ENCODE peak calls at places on chromosome 7, in eight cellular contexts. J, V, D, U, G, M, K and B are unnamed samples. For H3K4me1, the result is how much of the 10 kb centered on the place peaks cover.

GRCh38 chr7:98394377-98394836 is 6.5 kb downstream of the BAIAP2L1 start:
- DNase-seq in M (no peak), G (no peak), J (no peak), V (no peak), D (no peak), K (no peak), U (no peak), B (no peak)

GRCh38 chr7:43038229-43038628 is 74.2 kb upstream of the HECW1 start:
- DNase-seq in M (no peak), J (no peak), V (no peak), G (no peak), U (no peak), D (no peak), K (no peak), B (no peak)

GRCh38 chr7:27277628-27278027 is 35.0 kb downstream of the EVX1 start:
- DNase-seq in V (no peak), M (peak), U (no peak), K (no peak), G (no peak), J (peak), D (no peak), B (no peak)

GRCh38 chr7:158586499-158587191 is 978 bp downstream of the PTPRN2 start:
- DNase-seq in K (no peak), U (no peak), J (no peak), V (no peak), D (no peak), M (no peak), G (no peak), B (no peak)

GRCh38 chr7:37230221-37230620 is 218.4 kb downstream of the ELMO1 start:
- DNase-seq in V (no peak), U (no peak), D (no peak), J (no peak), K (no peak), M (no peak), G (no peak), B (no peak)

GRCh38 chr7:121160150-121161008 is 168.4 kb upstream of the WNT16 start:
- DNase-seq in V (no peak), U (no peak), G (no peak), D (no peak), K (no peak), M (no peak), J (no peak), B (no peak)

GRCh38 chr7:94297397-94297838 is 97.3 kb upstream of the COL1A2 start:
- DNase-seq in V (no peak), U (no peak), M (peak), G (no peak), K (peak), D (no peak), J (no peak), B (peak)

GRCh38 chr7:99143853-99144672 is at the start of gene SMURF1:
- DNase-seq in M (peak), U (peak), G (peak), D (peak), K (peak), J (peak), V (peak), B (peak)

GRCh38 chr7:22671177-22671879 is 55.7 kb upstream of the IL6 start:
- DNase-seq in K (no peak), M (no peak), D (no peak), V (no peak), J (no peak), G (no peak), U (peak), B (no peak)

GRCh38 chr7:116122972-116123595 is 87.3 kb upstream of the TES start:
- DNase-seq in J (peak), V (peak), K (no peak), D (no peak), M (no peak), G (no peak), U (peak), B (no peak)

GRCh38 chr7:129986600-129986999 is 33.8 kb upstream of the UBE2H start:
- DNase-seq in G (no peak), J (no peak), U (no peak), V (no peak), M (no peak), K (no peak), D (no peak), B (no peak)

GRCh38 chr7:47988496-47989386 is 9.3 kb upstream of the HUS1 start:
- DNase-seq in D (no peak), J (peak), M (no peak), K (no peak), U (no peak), V (no peak), G (no peak), B (no peak)

GRCh38 chr7:15402436-15403136 is 159.2 kb downstream of the AGMO start:
- DNase-seq in U (no peak), J (no peak), G (no peak), D (no peak), M (no peak), V (no peak), K (no peak), B (no peak)

GRCh38 chr7:112452102-112452888 is 2.0 kb downstream of the IFRD1 start:
- DNase-seq in M (peak), V (peak), D (no peak), J (peak), U (peak), G (no peak), K (peak), B (peak)

GRCh38 chr7:96486681-96487080 is 164.8 kb upstream of the SLC25A13 start:
- DNase-seq in K (no peak), D (no peak), M (no peak), U (no peak), J (no peak), G (no peak), V (no peak), B (no peak)

GRCh38 chr7:50608196-50608906 is 43.1 kb upstream of the DDC start:
- DNase-seq in D (no peak), M (no peak), K (no peak), G (no peak), V (peak), U (no peak), J (no peak), B (no peak)

GRCh38 chr7:18610331-18610948 is 114.9 kb downstream of the HDAC9 start:
- DNase-seq in G (no peak), M (no peak), V (no peak), U (peak), J (peak), D (no peak), K (no peak), B (no peak)

GRCh38 chr7:44289341-44290249 is 35.8 kb downstream of the CAMK2B start:
- DNase-seq in K (peak), J (no peak), M (peak), D (peak), U (no peak), G (no peak), V (no peak), B (peak)

GRCh38 chr7:17043012-17043877 is 161.5 kb upstream of the AGR3 start:
- DNase-seq in J (no peak), D (no peak), V (no peak), U (peak), K (no peak), M (no peak), G (no peak), B (no peak)

GRCh38 chr7:149790146-149790548 is 16.8 kb upstream of the ZNF467 start:
- DNase-seq in U (peak), G (peak), J (no peak), V (peak), K (no peak), M (peak), D (no peak), B (peak)

GRCh38 chr7:134795231-134795630 is 15.8 kb downstream of the CALD1 start:
- DNase-seq in K (no peak), U (peak), D (no peak), V (no peak), J (no peak), M (no peak), G (no peak), B (no peak)

GRCh38 chr7:90383422-90383821 is 19.8 kb upstream of the CLDN12 start:
- DNase-seq in G (no peak), J (no peak), D (no peak), M (no peak), V (no peak), K (no peak), U (peak), B (no peak)

GRCh38 chr7:70595741-70596574 is 536.0 kb upstream of the GALNT17 start:
- DNase-seq in G (no peak), V (no peak), U (no peak), D (peak), M (peak), J (no peak), K (no peak), B (no peak)

GRCh38 chr7:132609906-132610520 is 33.7 kb upstream of the PLXNA4 start:
- DNase-seq in U (no peak), V (no peak), J (no peak), G (no peak), M (no peak), K (no peak), D (no peak), B (no peak)

GRCh38 chr7:30740417-30741181 is 11.3 kb upstream of the INMT start:
- DNase-seq in D (peak), M (peak), U (peak), K (no peak), J (peak), G (peak), V (peak), B (peak)

GRCh38 chr7:81209059-81209458 is 290.2 kb upstream of the SEMA3C start:
- DNase-seq in U (no peak), V (no peak), M (no peak), D (no peak), K (no peak), G (no peak), J (no peak), B (no peak)

GRCh38 chr7:42400961-42401360 is 164.0 kb upstream of the GLI3 start:
- DNase-seq in D (no peak), M (no peak), J (no peak), V (no peak), K (no peak), G (no peak), U (no peak), B (no peak)

GRCh38 chr7:5630670-5631069 is 150.8 kb downstream of the RNF216 start:
- DNase-seq in D (no peak), J (no peak), U (no peak), G (peak), V (peak), M (no peak), K (no peak), B (no peak)

GRCh38 chr7:65554-65953 is 126.8 kb upstream of the FAM20C start:
- DNase-seq in K (no peak), G (no peak), M (no peak), D (no peak), J (no peak), V (no peak), U (no peak), B (no peak)

GRCh38 chr7:106609416-106609815 is 51.5 kb downstream of the CCDC71L start:
- DNase-seq in V (no peak), K (no peak), M (no peak), G (no peak), D (no peak), J (no peak), U (peak), B (no peak)

GRCh38 chr7:77685219-77685618 is 11.0 kb upstream of the RSBN1L start:
- DNase-seq in K (no peak), J (peak), D (no peak), V (no peak), U (no peak), M (peak), G (no peak), B (no peak)
- H3K27ac ChIP-seq in K (peak), J (no peak), D (peak), V (no peak), U (no peak), M (peak), G (no peak), B (peak)

GRCh38 chr7:140734096-140734495 is 37.6 kb downstream of the NDUFB2 start:
- DNase-seq in K (no peak), D (no peak), M (no peak), V (no peak), J (no peak), G (no peak), U (no peak), B (no peak)

GRCh38 chr7:140732436-140732835 is 35.9 kb downstream of the NDUFB2 start:
- DNase-seq in G (no peak), M (no peak), V (no peak), J (no peak), K (no peak), U (no peak), D (no peak), B (no peak)

GRCh38 chr7:140738280-140738679 is 41.8 kb downstream of the NDUFB2 start:
- DNase-seq in U (no peak), M (no peak), G (no peak), D (no peak), J (no peak), V (no peak), K (no peak), B (no peak)

GRCh38 chr7:140734729-140735128 is 38.2 kb downstream of the NDUFB2 start:
- DNase-seq in G (no peak), K (no peak), M (no peak), J (no peak), U (no peak), V (no peak), D (no peak), B (no peak)
- H3K4me1 ChIP-seq in G (under half), K (under half), M (under half), J (under half), U (under half), V (under half), D (under half), B (under half)

DNA sequence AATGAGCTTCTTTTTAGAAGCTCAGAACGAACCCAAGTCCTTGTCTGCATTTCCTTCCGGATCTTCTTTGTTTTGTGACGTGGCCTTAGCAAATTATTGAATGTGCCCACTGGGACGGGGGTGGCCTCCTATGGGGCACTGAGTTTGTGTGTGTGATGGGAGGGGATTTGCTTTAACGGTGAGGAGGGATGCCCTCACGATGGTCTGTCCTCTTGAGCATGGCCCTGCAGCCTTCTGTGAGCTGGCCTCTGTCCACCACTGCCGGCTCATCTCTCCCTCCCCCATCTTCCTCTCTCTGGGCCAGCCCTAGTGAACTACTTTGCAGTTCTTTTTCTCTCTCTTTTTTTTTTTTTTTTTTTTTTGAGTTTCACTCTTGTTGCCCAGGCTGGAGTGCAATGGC is 62.9 kb upstream of the MKRN1 start:
- DNase-seq in D (no peak), K (no peak), J (no peak), M (no peak), V (no peak), U (no peak), G (no peak), B (no peak)
- H3K27ac ChIP-seq in D (no peak), K (peak), J (no peak), M (peak), V (no peak), U (no peak), G (no peak), B (peak)

DNA sequence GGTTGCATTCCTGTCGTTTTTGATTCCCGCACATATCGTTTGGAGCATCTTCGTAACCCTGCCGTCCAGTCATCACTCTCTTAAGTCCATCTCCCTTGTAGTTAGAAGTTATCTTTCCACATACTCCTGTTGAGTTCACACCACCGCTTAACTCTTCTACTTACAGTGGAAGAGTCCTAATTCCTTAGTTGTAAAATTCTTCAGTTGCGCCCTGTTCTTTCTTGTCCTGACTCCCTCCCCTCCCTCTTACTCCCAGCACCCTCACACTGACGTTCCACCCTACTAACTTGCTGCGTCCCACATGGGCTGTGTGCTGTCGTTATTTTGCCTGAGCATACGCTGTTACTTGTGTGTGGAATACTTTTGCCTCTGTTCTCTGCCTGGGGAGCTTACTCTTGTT is 11.7 kb downstream of the DNAJB6 start:
- DNase-seq in D (no peak), J (no peak), M (no peak), K (no peak), V (no peak), G (no peak), U (no peak), B (no peak)
- H3K4me1 ChIP-seq in D (under half), J (under half), M (half or more), K (half or more), V (half or more), G (half or more), U (under half), B (half or more)

GRCh38 chr7:2237109-2237602 is 4.4 kb upstream of the MAD1L1 start:
- DNase-seq in J (no peak), M (peak), K (no peak), V (no peak), U (no peak), D (no peak), G (no peak), B (no peak)
- H3K27ac ChIP-seq in J (no peak), M (peak), K (peak), V (no peak), U (no peak), D (no peak), G (no peak), B (peak)